ENCODE peak calls at places on chromosomes 3 and 15, in seven cellular contexts. T is HepG2, L is stomach, S is sigmoid colon, K is transverse colon, Q is ovary, Z is K562. M is an unnamed sample. For H3K9me3, the result is how much of the 10 kb centered on the place peaks cover.

GRCh38 chr15:68415061-68415460 is 16.9 kb downstream of the ITGA11 start:
- DNase-seq in T (no peak), L (no peak), S (no peak), K (no peak), Q (no peak), Z (no peak), M (no peak)

GRCh38 chr15:68411735-68412134 is 20.2 kb downstream of the ITGA11 start:
- DNase-seq in T (no peak), L (no peak), S (no peak), K (no peak), Q (no peak), Z (no peak), M (no peak)

GRCh38 chr15:81449836-81450474 is 75.9 kb upstream of the TMC3 start:
- DNase-seq in T (peak), L (no peak), S (no peak), K (no peak), Q (no peak), Z (no peak), M (no peak)

GRCh38 chr3:177778633-177779032 is 581.4 kb upstream of the TBL1XR1 start:
- DNase-seq in T (no peak), L (no peak), S (no peak), K (no peak), Q (no peak), Z (no peak), M (no peak)

GRCh38 chr3:39052613-39053012 is 797 bp downstream of the WDR48 start:
- DNase-seq in T (no peak), L (no peak), S (no peak), K (no peak), Q (no peak), Z (no peak), M (no peak)

GRCh38 chr15:53693729-53694533 is 65.5 kb downstream of the WDR72 start:
- DNase-seq in T (no peak), L (peak), S (peak), K (peak), Q (peak), Z (no peak), M (no peak)

GRCh38 chr3:4546346-4547178 is 53.4 kb downstream of the ITPR1 start:
- DNase-seq in T (no peak), L (no peak), S (no peak), K (no peak), Q (no peak), Z (no peak), M (no peak)

GRCh38 chr3:63202529-63202928 is 75.6 kb upstream of the SYNPR start:
- DNase-seq in T (no peak), L (no peak), S (no peak), K (no peak), Q (no peak), Z (no peak), M (no peak)

GRCh38 chr3:134197681-134198261 is 52.9 kb downstream of the RYK start:
- DNase-seq in T (peak), L (no peak), S (no peak), K (no peak), Q (no peak), Z (peak), M (no peak)

GRCh38 chr3:52707585-52707984 is 1.7 kb downstream of the SPCS1 start:
- DNase-seq in T (no peak), L (no peak), S (no peak), K (no peak), Q (no peak), Z (no peak), M (no peak)

GRCh38 chr3:105823149-105823866 is 45.5 kb downstream of the CBLB start:
- DNase-seq in T (peak), L (no peak), S (no peak), K (no peak), Q (no peak), Z (no peak), M (no peak)

GRCh38 chr15:58985443-58985842 is 2.0 kb upstream of the RNF111 start:
- DNase-seq in T (peak), L (no peak), S (peak), K (peak), Q (peak), Z (peak), M (no peak)

GRCh38 chr3:127746400-127747057 is 73.8 kb downstream of the ABTB1 start:
- DNase-seq in T (no peak), L (no peak), S (no peak), K (peak), Q (no peak), Z (peak), M (no peak)

GRCh38 chr3:179247289-179248020 is 3.5 kb downstream of the KCNMB3 start:
- DNase-seq in T (no peak), L (no peak), S (no peak), K (no peak), Q (no peak), Z (no peak), M (no peak)

GRCh38 chr15:65942436-65942835 is 73.1 kb downstream of the RAB11A start:
- DNase-seq in T (no peak), L (no peak), S (no peak), K (no peak), Q (no peak), Z (no peak), M (no peak)

GRCh38 chr3:190697901-190698300 is 164.6 kb downstream of the GMNC start:
- DNase-seq in T (no peak), L (no peak), S (no peak), K (no peak), Q (no peak), Z (no peak), M (no peak)

GRCh38 chr15:91849749-91850161 is 3.8 kb upstream of the SLCO3A1 start:
- DNase-seq in T (peak), L (no peak), S (no peak), K (no peak), Q (no peak), Z (peak), M (no peak)

GRCh38 chr15:64574220-64574994 is 114.0 kb downstream of the ZNF609 start:
- DNase-seq in T (no peak), L (no peak), S (no peak), K (no peak), Q (no peak), Z (no peak), M (no peak)

GRCh38 chr3:189995129-189995528 is 125.6 kb downstream of the P3H2 start:
- DNase-seq in T (no peak), L (no peak), S (no peak), K (no peak), Q (no peak), Z (no peak), M (no peak)

GRCh38 chr3:112531358-112531781 is 30.4 kb downstream of the ATG3 start:
- DNase-seq in T (peak), L (no peak), S (no peak), K (no peak), Q (no peak), Z (peak), M (no peak)

GRCh38 chr3:138862531-138862923 is 27.8 kb upstream of the PIK3CB start:
- DNase-seq in T (no peak), L (peak), S (no peak), K (peak), Q (no peak), Z (no peak), M (no peak)

GRCh38 chr15:79678032-79678701 is 218.6 kb downstream of the MTHFS start:
- DNase-seq in T (no peak), L (no peak), S (no peak), K (no peak), Q (no peak), Z (no peak), M (no peak)

GRCh38 chr3:105119801-105120340 is 246.8 kb upstream of the ALCAM start:
- DNase-seq in T (no peak), L (no peak), S (no peak), K (no peak), Q (no peak), Z (no peak), M (no peak)

GRCh38 chr3:16449369-16449768 is 64.1 kb downstream of the RFTN1 start:
- DNase-seq in T (no peak), L (no peak), S (no peak), K (no peak), Q (no peak), Z (no peak), M (no peak)

GRCh38 chr15:25246641-25247417 is 192.0 kb downstream of the UBE3A start:
- DNase-seq in T (no peak), L (peak), S (peak), K (peak), Q (peak), Z (no peak), M (no peak)

GRCh38 chr15:25243800-25244097 is 195.1 kb downstream of the UBE3A start:
- DNase-seq in T (no peak), L (no peak), S (no peak), K (peak), Q (peak), Z (no peak), M (no peak)

GRCh38 chr15:25242957-25243799 is 195.6 kb downstream of the UBE3A start:
- DNase-seq in T (no peak), L (peak), S (peak), K (no peak), Q (no peak), Z (no peak), M (no peak)

GRCh38 chr15:25245801-25246622 is 192.8 kb downstream of the UBE3A start:
- DNase-seq in T (no peak), L (no peak), S (peak), K (peak), Q (no peak), Z (no peak), M (no peak)

GRCh38 chr15:25244731-25245585 is 193.9 kb downstream of the UBE3A start:
- DNase-seq in T (no peak), L (peak), S (no peak), K (peak), Q (peak), Z (no peak), M (no peak)
- H3K9me3 ChIP-seq in T (half or more), L (under half), S (under half), K (under half), Q (under half), Z (under half), M (under half)

DNA sequence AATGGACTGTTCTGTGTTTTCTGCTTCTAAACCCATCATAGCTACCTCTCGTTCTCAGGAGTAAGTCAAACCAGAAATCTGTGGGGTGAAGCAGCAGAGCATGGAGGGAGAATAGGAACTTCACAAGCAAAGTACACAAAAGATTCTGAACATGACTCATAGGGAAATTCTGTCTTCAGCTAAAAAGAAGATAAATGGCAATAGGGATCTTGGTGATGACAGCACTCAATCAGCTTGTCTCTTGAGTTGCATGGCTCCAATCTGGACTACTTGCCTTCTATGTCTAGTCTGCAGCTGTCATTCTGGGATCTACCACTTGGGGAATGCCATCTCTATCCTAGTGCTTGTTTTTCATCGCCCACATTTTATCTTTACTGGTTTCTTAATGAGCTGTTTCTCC is 13.5 kb upstream of the GRAMD1C start:
- DNase-seq in T (no peak), L (no peak), S (no peak), K (no peak), Q (no peak), Z (peak), M (no peak)
- TF ChIP-seq EP300 in T (no peak), L (no peak), S (no peak), K (no peak), Q (no peak), Z (no peak), M (no peak)

DNA sequence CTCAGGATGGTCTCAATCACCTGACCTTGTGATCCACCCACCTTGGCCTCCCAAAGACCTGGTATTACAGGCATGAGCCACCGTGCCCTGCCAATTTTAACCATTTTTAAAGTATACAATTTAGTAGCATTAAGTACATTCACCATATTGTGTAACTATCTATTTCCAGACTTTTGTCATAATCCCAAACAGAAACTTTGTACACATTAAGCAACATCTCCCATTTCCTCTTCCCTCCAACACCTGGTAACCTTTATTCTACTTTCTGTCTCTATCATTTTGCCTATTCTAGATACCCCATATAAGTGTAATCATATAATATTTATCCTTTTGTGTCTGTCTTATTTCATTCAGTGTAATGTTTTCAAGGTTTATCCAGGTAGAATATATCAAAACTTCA is 8.9 kb upstream of the MYLK start:
- DNase-seq in T (no peak), L (no peak), S (no peak), K (no peak), Q (no peak), Z (no peak), M (no peak)
- H3K9me3 ChIP-seq in T (under half), L (under half), S (under half), K (under half), Q (under half), Z (under half), M (under half)

GRCh38 chr3:126262227-126262626 is 81.8 kb upstream of the ALDH1L1 start:
- DNase-seq in T (no peak), L (no peak), S (no peak), K (no peak), Q (no peak), Z (no peak), M (no peak)

GRCh38 chr3:126257984-126258383 is 77.6 kb upstream of the ALDH1L1 start:
- DNase-seq in T (no peak), L (no peak), S (no peak), K (no peak), Q (no peak), Z (no peak), M (no peak)

GRCh38 chr3:126261037-126261436 is 80.7 kb upstream of the ALDH1L1 start:
- DNase-seq in T (peak), L (peak), S (peak), K (peak), Q (peak), Z (peak), M (peak)

GRCh38 chr3:126258670-126259069 is 78.3 kb upstream of the ALDH1L1 start:
- DNase-seq in T (no peak), L (no peak), S (no peak), K (no peak), Q (no peak), Z (peak), M (no peak)

GRCh38 chr3:126259411-126260391 is 79.3 kb upstream of the ALDH1L1 start:
- DNase-seq in T (peak), L (peak), S (peak), K (peak), Q (peak), Z (peak), M (no peak)
- TF ChIP-seq EP300 in T (no peak), L (peak), S (no peak), K (no peak), Q (no peak), Z (no peak), M (no peak)